ENCODE peak calls at places on chromosomes 4 and X, in six cellular contexts. O is AG08395, V is COR-L47, X is mucosa of descending colon, H is sigmoid colon, D is NB4. F is an unnamed sample.

GRCh38 chr4:128718793-128719192 is 90.7 kb upstream of the JADE1 start:
- DNase-seq in O (peak; percentile 75), V (no peak), X (no peak), H (no peak), D (no peak), F (no peak)

GRCh38 chr4:87559090-87559837 is 30.1 kb upstream of the SPARCL1 start:
- DNase-seq in O (no peak), V (peak; percentile 92), X (no peak), H (no peak), D (peak; percentile 69), F (no peak)

GRCh38 chr4:25749150-25749794 is 93.6 kb downstream of the SLC34A2 start:
- DNase-seq in O (no peak), V (peak; percentile 8), X (no peak), H (no peak), D (no peak), F (no peak)

GRCh38 chrX:132748909-132749308 is 209.5 kb downstream of the HS6ST2 start:
- DNase-seq in O (no peak), V (no peak), X (no peak), H (no peak), D (no peak), F (no peak)

GRCh38 chrX:103918050-103918449 is 44.4 kb upstream of the TMSB15B start:
- DNase-seq in O (peak; percentile 59), V (peak; percentile 58), X (peak; percentile 47), H (peak; percentile 77), D (peak; percentile 50), F (no peak)

GRCh38 chr4:113576947-113577678 is 184.4 kb downstream of the CAMK2D start:
- DNase-seq in O (no peak), V (no peak), X (no peak), H (no peak), D (no peak), F (no peak)

GRCh38 chr4:110735691-110736090 is 112.8 kb upstream of the PITX2 start:
- DNase-seq in O (no peak), V (no peak), X (no peak), H (no peak), D (no peak), F (peak; percentile 10)

GRCh38 chrX:31060013-31060412 is 11.8 kb downstream of the FTHL17 start:
- DNase-seq in O (no peak), V (no peak), X (no peak), H (no peak), D (no peak), F (no peak)

GRCh38 chrX:79081895-79082512 is 62.5 kb upstream of the GPR174 start:
- DNase-seq in O (peak; percentile 39), V (no peak), X (no peak), H (no peak), D (peak; percentile 48), F (no peak)

GRCh38 chr4:168335621-168336020 is 17.1 kb upstream of the DDX60 start:
- DNase-seq in O (no peak), V (no peak), X (no peak), H (no peak), D (no peak), F (no peak)

GRCh38 chr4:53682196-53682595 is 90.9 kb upstream of the LNX1 start:
- DNase-seq in O (peak; percentile 70), V (no peak), X (no peak), H (no peak), D (no peak), F (no peak)

GRCh38 chr4:58166496-58166895 is 1056.3 kb upstream of the IGFBP7 start:
- DNase-seq in O (no peak), V (peak; percentile 84), X (no peak), H (no peak), D (no peak), F (no peak)

GRCh38 chr4:80189581-80189955 is 7.7 kb upstream of the PRDM8 start:
- DNase-seq in O (no peak), V (no peak), X (no peak), H (no peak), D (no peak), F (no peak)

GRCh38 chr4:44256414-44256813 is 192.2 kb downstream of the KCTD8 start:
- DNase-seq in O (no peak), V (no peak), X (no peak), H (no peak), D (peak; percentile 3), F (no peak)

GRCh38 chr4:77636902-77637301 is 31.3 kb downstream of the CXCL13 start:
- DNase-seq in O (peak; percentile 12), V (peak; percentile 29), X (peak; percentile 61), H (no peak), D (peak; percentile 23), F (no peak)

GRCh38 chr4:185210102-185210981 is 944 bp downstream of the SNX25 start:
- DNase-seq in O (peak; percentile 38), V (peak; percentile 20), X (peak; percentile 67), H (peak; percentile 81), D (peak; percentile 68), F (peak; percentile 63)

GRCh38 chr4:13092702-13093101 is 391.4 kb downstream of the RAB28 start:
- DNase-seq in O (no peak), V (no peak), X (no peak), H (no peak), D (no peak), F (no peak)

GRCh38 chr4:116197317-116197809 is 888.0 kb downstream of the TRAM1L1 start:
- DNase-seq in O (no peak), V (no peak), X (no peak), H (no peak), D (no peak), F (no peak)

GRCh38 chrX:41922125-41922521 is 1.2 kb downstream of the CASK start:
- DNase-seq in O (peak; percentile 13), V (peak; percentile 0), X (no peak), H (no peak), D (peak; percentile 4), F (no peak)

GRCh38 chrX:1124531-1124930 is 87.9 kb downstream of the CRLF2 start:
- DNase-seq in O (no peak), V (no peak), X (no peak), H (no peak), D (no peak), F (no peak)

GRCh38 chrX:17788439-17788838 is 51.1 kb downstream of the SCML1 start:
- DNase-seq in O (peak; percentile 64), V (peak; percentile 8), X (peak; percentile 44), H (no peak), D (peak; percentile 48), F (no peak)

GRCh38 chrX:110131031-110131430 is 128.1 kb downstream of the TMEM164 start:
- DNase-seq in O (no peak), V (no peak), X (no peak), H (no peak), D (no peak), F (no peak)

GRCh38 chr4:133000012-133000411 is 149.1 kb upstream of the PCDH10 start:
- DNase-seq in O (no peak), V (no peak), X (no peak), H (no peak), D (no peak), F (no peak)

GRCh38 chrX:19886888-19887531 is 390 bp downstream of the SH3KBP1 start:
- DNase-seq in O (peak; percentile 41), V (no peak), X (peak; percentile 56), H (no peak), D (peak; percentile 53), F (peak; percentile 57)

GRCh38 chrX:40207626-40208025 is 109.9 kb upstream of the BCOR start:
- DNase-seq in O (peak; percentile 34), V (no peak), X (no peak), H (no peak), D (peak; percentile 66), F (no peak)

GRCh38 chr4:139857021-139857420 is 191.4 kb downstream of the MGST2 start:
- DNase-seq in O (no peak), V (peak; percentile 56), X (no peak), H (no peak), D (peak; percentile 58), F (peak; percentile 60)

GRCh38 chr4:13821522-13821921 is 194.0 kb upstream of the BOD1L1 start:
- DNase-seq in O (no peak), V (no peak), X (no peak), H (no peak), D (peak; percentile 7), F (no peak)

GRCh38 chrX:24002792-24003191 is 24.2 kb downstream of the KLHL15 start:
- DNase-seq in O (no peak), V (no peak), X (no peak), H (no peak), D (no peak), F (no peak)

GRCh38 chr4:151688003-151688784 is 72.6 kb downstream of the GATB start:
- DNase-seq in O (peak; percentile 10), V (no peak), X (no peak), H (no peak), D (no peak), F (no peak)

GRCh38 chr4:8577972-8578371 is 2.2 kb upstream of the GPR78 start:
- DNase-seq in O (no peak), V (no peak), X (no peak), H (no peak), D (no peak), F (no peak)

F was measured in right lobe of liver.